ENCODE peak calls at places on chromosomes 7 and 10, in five cellular contexts. One of them, this sample, is unnamed.

GRCh38 chr10:48332166-48332870 is 25.8 kb downstream of the MAPK8 start:
- DNase-seq in IMR-90: no peak
- DNase-seq in H1: no peak
- DNase-seq in neuronal stem cell: no peak
- DNase-seq in mesenchymal stem cell: no peak
- DNase-seq in this sample: no peak

GRCh38 chr7:74275401-74275881 is 13.8 kb upstream of the CLIP2 start:
- DNase-seq in IMR-90: no peak
- DNase-seq in H1: peak; percentile 78
- DNase-seq in neuronal stem cell: no peak
- DNase-seq in mesenchymal stem cell: no peak
- DNase-seq in this sample: peak; percentile 81

GRCh38 chr7:30928254-30928872 is 16.7 kb downstream of the AQP1 start:
- DNase-seq in IMR-90: no peak
- DNase-seq in H1: peak; percentile 24
- DNase-seq in neuronal stem cell: no peak
- DNase-seq in mesenchymal stem cell: no peak
- DNase-seq in this sample: no peak

GRCh38 chr10:93152136-93152535 is 78.4 kb downstream of the CYP26A1 start:
- DNase-seq in IMR-90: peak; percentile 22
- DNase-seq in H1: no peak
- DNase-seq in neuronal stem cell: no peak
- DNase-seq in mesenchymal stem cell: peak; percentile 41
- DNase-seq in this sample: no peak

GRCh38 chr7:112453505-112454171 is 3.4 kb downstream of the IFRD1 start:
- DNase-seq in IMR-90: peak; percentile 83
- DNase-seq in H1: no peak
- DNase-seq in neuronal stem cell: no peak
- DNase-seq in mesenchymal stem cell: peak; percentile 76
- DNase-seq in this sample: no peak

GRCh38 chr7:28054531-28055160 is 125.9 kb downstream of the JAZF1 start:
- DNase-seq in IMR-90: no peak
- DNase-seq in H1: no peak
- DNase-seq in neuronal stem cell: no peak
- DNase-seq in mesenchymal stem cell: peak; percentile 76
- DNase-seq in this sample: no peak

GRCh38 chr7:51141451-51141971 is 175.1 kb downstream of the COBL start:
- DNase-seq in IMR-90: peak; percentile 35
- DNase-seq in H1: peak; percentile 52
- DNase-seq in neuronal stem cell: peak; percentile 26
- DNase-seq in mesenchymal stem cell: peak; percentile 43
- DNase-seq in this sample: no peak

GRCh38 chr10:43038783-43039628 is 37.9 kb upstream of the RET start:
- DNase-seq in IMR-90: no peak
- DNase-seq in H1: peak; percentile 30
- DNase-seq in neuronal stem cell: no peak
- DNase-seq in mesenchymal stem cell: no peak
- DNase-seq in this sample: peak; percentile 22

GRCh38 chr7:48035967-48036478 is 680 bp downstream of the C7orf57 start:
- DNase-seq in IMR-90: peak; percentile 37
- DNase-seq in H1: no peak
- DNase-seq in neuronal stem cell: peak; percentile 21
- DNase-seq in mesenchymal stem cell: peak; percentile 45
- DNase-seq in this sample: no peak

GRCh38 chr7:2774280-2774679 is 69.8 kb downstream of the GNA12 start:
- DNase-seq in IMR-90: no peak
- DNase-seq in H1: no peak
- DNase-seq in neuronal stem cell: no peak
- DNase-seq in mesenchymal stem cell: no peak
- DNase-seq in this sample: no peak

GRCh38 chr7:121048195-121048594 is 59.7 kb downstream of the CPED1 start:
- DNase-seq in IMR-90: no peak
- DNase-seq in H1: no peak
- DNase-seq in neuronal stem cell: no peak
- DNase-seq in mesenchymal stem cell: no peak
- DNase-seq in this sample: no peak
- H3K27ac ChIP-seq in IMR-90: no peak overlapping the region
- H3K27ac ChIP-seq in H1: no peak overlapping the region
- H3K27ac ChIP-seq in neuronal stem cell: no peak overlapping the region
- H3K27ac ChIP-seq in mesenchymal stem cell: no peak overlapping the region
- H3K27ac ChIP-seq in this sample: no peak overlapping the region

GRCh38 chr7:158345731-158346130 is 241.9 kb downstream of the PTPRN2 start:
- DNase-seq in IMR-90: no peak
- DNase-seq in H1: no peak
- DNase-seq in neuronal stem cell: no peak
- DNase-seq in mesenchymal stem cell: no peak
- DNase-seq in this sample: no peak
- H3K9me3 ChIP-seq in IMR-90: peaks cover 38% of the 10 kb centered on the region
- H3K9me3 ChIP-seq in H1: peaks cover 6% of the 10 kb centered on the region
- H3K9me3 ChIP-seq in neuronal stem cell: peaks cover 4% of the 10 kb centered on the region
- H3K9me3 ChIP-seq in mesenchymal stem cell: no peaks in the 10 kb centered on the region
- H3K9me3 ChIP-seq in this sample: peaks cover 14% of the 10 kb centered on the region

DNA sequence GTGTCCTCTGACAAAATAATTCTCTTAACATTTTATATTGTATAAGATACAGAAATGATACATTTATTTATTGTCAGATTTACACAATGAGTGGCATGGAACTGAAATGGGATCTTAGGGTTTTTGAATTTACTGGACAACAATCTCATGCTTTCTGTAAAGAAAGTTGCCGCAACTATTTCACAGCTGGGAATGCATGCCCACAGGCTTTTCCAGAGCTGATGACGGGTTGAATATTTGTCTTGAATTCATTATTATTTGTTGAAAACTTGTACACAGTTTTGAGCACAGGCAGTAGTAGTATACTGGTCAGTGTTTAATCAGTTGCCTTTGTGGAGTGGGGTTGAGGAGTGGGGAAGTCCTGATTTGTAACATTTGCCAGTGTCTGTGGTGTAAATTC is 20.5 kb upstream of the MRC1 start:
- DNase-seq in IMR-90: no peak
- DNase-seq in H1: no peak
- DNase-seq in neuronal stem cell: no peak
- DNase-seq in mesenchymal stem cell: no peak
- DNase-seq in this sample: no peak
- H2BK15ac ChIP-seq in IMR-90: peak overlapping the region; percentile 88
- H2BK15ac ChIP-seq in H1: no peak overlapping the region
- H2BK15ac ChIP-seq in neuronal stem cell: no peak overlapping the region
- H2BK15ac ChIP-seq in mesenchymal stem cell: no peak overlapping the region
- H2BK15ac ChIP-seq in this sample: no peak overlapping the region

DNA sequence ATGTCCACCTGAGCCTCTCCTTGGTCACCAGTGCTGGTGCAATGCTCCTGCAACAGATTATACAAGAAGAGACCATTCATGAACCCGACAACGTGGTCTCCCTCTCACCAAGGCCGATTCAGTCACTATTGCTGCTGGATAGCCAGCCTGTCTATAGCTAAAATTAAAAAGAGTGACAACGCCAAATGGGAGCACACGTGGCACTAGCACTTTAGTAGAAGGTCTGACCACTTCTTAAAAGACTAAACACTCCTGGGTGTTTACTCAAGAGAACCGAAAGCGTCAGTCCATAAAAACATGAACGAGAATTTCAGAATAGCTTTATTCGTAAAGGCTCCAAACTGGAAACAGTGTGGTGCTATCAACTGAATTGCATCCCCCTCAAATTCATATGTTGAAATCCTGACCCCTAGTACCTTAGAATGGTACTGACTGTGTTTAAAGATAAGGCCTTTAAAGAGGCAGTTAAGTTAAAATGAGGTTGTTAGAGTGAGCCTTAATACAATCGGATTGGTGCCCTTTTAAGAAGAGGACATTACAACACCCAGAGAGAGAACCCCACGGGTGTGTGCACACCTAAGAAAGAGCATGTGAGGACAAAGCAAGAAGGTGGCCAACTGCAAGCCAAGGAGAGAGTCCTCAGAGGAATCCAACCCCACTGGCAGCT is 4.4 kb upstream of the GALNTL5 start:
- DNase-seq in IMR-90: no peak
- DNase-seq in H1: peak; percentile 11
- DNase-seq in neuronal stem cell: no peak
- DNase-seq in mesenchymal stem cell: no peak
- DNase-seq in this sample: no peak
- H3K27ac ChIP-seq in IMR-90: no peak overlapping the region
- H3K27ac ChIP-seq in H1: no peak overlapping the region
- H3K27ac ChIP-seq in neuronal stem cell: no peak overlapping the region
- H3K27ac ChIP-seq in mesenchymal stem cell: no peak overlapping the region
- H3K27ac ChIP-seq in this sample: no peak overlapping the region

DNA sequence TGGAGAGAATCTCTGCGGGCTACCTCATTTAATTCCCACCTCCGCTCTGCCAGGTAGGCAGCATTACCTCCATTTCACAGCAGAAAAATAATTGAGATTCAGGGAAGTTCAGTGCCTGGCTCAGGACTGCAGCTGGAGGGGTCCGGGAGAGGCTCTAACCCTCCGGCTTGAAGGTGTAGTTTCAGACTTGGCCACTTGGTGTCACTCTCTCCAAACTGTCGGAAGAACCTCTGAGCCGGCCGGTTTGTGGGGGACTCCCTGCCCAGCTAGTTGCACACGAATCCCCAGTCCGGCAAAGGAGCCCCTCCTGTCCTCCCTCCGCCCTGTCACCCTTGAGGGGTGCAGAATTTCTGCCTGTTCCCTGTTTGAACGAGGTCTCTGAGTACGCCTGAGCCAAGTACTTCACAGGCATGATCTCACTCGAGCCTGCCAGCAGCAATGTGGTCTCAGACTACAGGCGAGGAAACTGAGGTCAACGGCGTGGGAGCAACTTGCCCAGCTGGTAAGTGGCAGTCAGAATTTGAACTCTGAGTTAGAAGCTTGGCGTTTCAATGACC is 144.7 kb upstream of the ZNF716 start:
- DNase-seq in IMR-90: no peak
- DNase-seq in H1: peak; percentile 45
- DNase-seq in neuronal stem cell: no peak
- DNase-seq in mesenchymal stem cell: no peak
- DNase-seq in this sample: no peak
- H3K9me3 ChIP-seq in IMR-90: peaks cover 16% of the 10 kb centered on the region
- H3K9me3 ChIP-seq in H1: peaks cover 50% of the 10 kb centered on the region
- H3K9me3 ChIP-seq in neuronal stem cell: peaks cover 26% of the 10 kb centered on the region
- H3K9me3 ChIP-seq in mesenchymal stem cell: peaks cover 21% of the 10 kb centered on the region
- H3K9me3 ChIP-seq in this sample: peaks cover 86% of the 10 kb centered on the region

GRCh38 chr10:115902596-115902995 is 370.4 kb downstream of the GFRA1 start:
- DNase-seq in IMR-90: no peak
- DNase-seq in H1: no peak
- DNase-seq in neuronal stem cell: no peak
- DNase-seq in mesenchymal stem cell: no peak
- DNase-seq in this sample: no peak
- H2BK15ac ChIP-seq in IMR-90: no peak overlapping the region
- H2BK15ac ChIP-seq in H1: no peak overlapping the region
- H2BK15ac ChIP-seq in neuronal stem cell: no peak overlapping the region
- H2BK15ac ChIP-seq in mesenchymal stem cell: no peak overlapping the region
- H2BK15ac ChIP-seq in this sample: no peak overlapping the region

DNA sequence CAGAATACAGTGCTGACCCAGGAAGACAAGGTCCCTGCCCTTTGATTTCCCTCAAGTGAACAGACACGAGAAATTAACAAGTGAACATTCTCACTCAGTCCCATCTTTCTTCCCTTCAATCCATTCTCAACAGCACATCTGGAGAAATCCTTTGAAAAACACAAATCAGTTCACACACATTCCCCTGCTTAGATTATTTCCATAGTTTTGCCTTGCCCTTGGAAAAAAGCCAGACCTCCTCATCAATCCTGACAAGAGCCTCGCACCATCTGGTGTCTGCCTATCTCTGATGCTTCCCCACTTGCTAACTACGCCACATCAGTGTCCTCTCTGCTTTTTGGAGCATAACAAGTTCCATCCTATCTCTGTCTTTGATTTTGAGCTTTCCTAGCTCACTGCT is 94.4 kb upstream of the KIAA1217 start:
- DNase-seq in IMR-90: no peak
- DNase-seq in H1: no peak
- DNase-seq in neuronal stem cell: no peak
- DNase-seq in mesenchymal stem cell: no peak
- DNase-seq in this sample: no peak
- H3K27ac ChIP-seq in IMR-90: no peak overlapping the region
- H3K27ac ChIP-seq in H1: no peak overlapping the region
- H3K27ac ChIP-seq in neuronal stem cell: no peak overlapping the region
- H3K27ac ChIP-seq in mesenchymal stem cell: no peak overlapping the region
- H3K27ac ChIP-seq in this sample: no peak overlapping the region

DNA sequence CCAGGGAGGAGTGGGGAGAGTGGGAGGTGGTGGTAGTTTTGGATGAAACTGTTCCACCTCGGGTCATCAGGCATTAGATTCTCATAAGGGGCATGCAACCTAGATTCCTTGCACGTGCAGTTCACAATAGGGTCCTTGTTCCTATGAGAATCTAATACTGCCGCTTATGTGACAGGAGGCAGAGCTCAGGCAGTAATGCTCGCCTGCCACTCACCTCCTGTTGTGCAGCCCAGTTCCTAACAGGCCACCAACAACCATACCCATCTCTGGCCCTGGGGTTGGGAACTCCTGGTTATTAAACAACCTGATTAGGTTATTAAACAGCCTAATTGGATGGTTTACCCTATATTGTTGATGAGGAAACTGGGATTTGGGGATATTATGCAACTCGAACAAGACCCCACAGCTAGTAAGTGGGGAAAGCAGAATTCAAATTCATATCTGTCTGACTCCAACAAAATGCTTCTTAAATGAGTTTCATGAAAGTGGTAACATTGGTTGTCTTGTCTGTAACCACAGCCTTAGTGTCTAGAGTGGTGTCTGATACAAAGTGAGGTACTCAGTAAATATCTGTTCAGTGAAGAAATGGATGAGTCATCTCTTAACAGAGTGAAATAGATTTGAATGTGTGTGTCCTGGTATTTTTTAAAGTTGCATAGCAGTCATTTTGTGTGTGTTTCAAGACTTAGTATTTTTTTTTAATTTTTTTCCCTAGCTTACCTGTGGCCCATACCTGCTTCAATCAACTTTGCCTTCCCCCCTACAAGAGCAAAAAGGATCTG is 101.6 kb downstream of the HECTD2 start:
- DNase-seq in IMR-90: peak; percentile 90
- DNase-seq in H1: no peak
- DNase-seq in neuronal stem cell: no peak
- DNase-seq in mesenchymal stem cell: peak; percentile 88
- DNase-seq in this sample: no peak
- H3K9me3 ChIP-seq in IMR-90: no peaks in the 10 kb centered on the region
- H3K9me3 ChIP-seq in H1: no peaks in the 10 kb centered on the region
- H3K9me3 ChIP-seq in neuronal stem cell: peaks cover 2% of the 10 kb centered on the region
- H3K9me3 ChIP-seq in mesenchymal stem cell: peaks cover 4% of the 10 kb centered on the region
- H3K9me3 ChIP-seq in this sample: no peaks in the 10 kb centered on the region

This sample was measured in H9.